ENCODE peak calls at places on chromosomes 6 and 20, in ten cellular contexts. B, Z, V, W, U, D, P, M, F and O are unnamed samples.

GRCh38 chr6:135657207-135657606 is 159.7 kb upstream of the AHI1 start:
- DNase-seq in Z (no peak), P (no peak), D (no peak), U (no peak), W (no peak), F (no peak), B (no peak), M (no peak), V (no peak), O (no peak)

GRCh38 chr20:50113420-50114224 is 672 bp upstream of the UBE2V1 start:
- DNase-seq in P (no peak), F (no peak), U (no peak), B (no peak), V (no peak), D (no peak), W (no peak), Z (no peak), M (no peak), O (no peak)

GRCh38 chr6:160007581-160007980 is 38.7 kb downstream of the IGF2R start:
- DNase-seq in M (no peak), D (no peak), B (no peak), F (no peak), Z (no peak), P (no peak), W (no peak), U (no peak), V (no peak), O (no peak)

GRCh38 chr6:158521759-158522158 is 38.1 kb upstream of the TMEM181 start:
- DNase-seq in D (no peak), B (no peak), W (no peak), F (no peak), M (no peak), V (no peak), U (no peak), P (no peak), Z (no peak), O (no peak)

GRCh38 chr6:150494236-150494635 is 105.4 kb upstream of the PLEKHG1 start:
- DNase-seq in Z (no peak), F (no peak), D (no peak), M (no peak), W (peak; percentile 82), U (no peak), V (no peak), B (peak; percentile 35), P (no peak), O (no peak)

GRCh38 chr6:105909084-105909483 is 177.1 kb upstream of the PRDM1 start:
- DNase-seq in Z (no peak), U (no peak), F (no peak), D (no peak), B (no peak), M (no peak), W (no peak), V (no peak), P (no peak), O (no peak)

GRCh38 chr20:32761831-32762753 is at the start of gene DNMT3B:
- DNase-seq in B (peak; percentile 79), M (peak; percentile 80), D (no peak), F (peak; percentile 82), W (peak; percentile 83), V (peak; percentile 41), Z (peak; percentile 90), U (peak; percentile 80), P (peak; percentile 91), O (peak; percentile 69)

GRCh38 chr6:3823671-3824070 is 25.5 kb upstream of the FAM50B start:
- DNase-seq in P (no peak), V (no peak), U (no peak), B (no peak), F (no peak), M (no peak), W (no peak), D (no peak), Z (no peak), O (no peak)

GRCh38 chr6:147774856-147775255 is 266.4 kb downstream of the SAMD5 start:
- DNase-seq in M (no peak), P (no peak), U (no peak), D (no peak), V (no peak), W (no peak), B (no peak), F (no peak), Z (no peak), O (no peak)

GRCh38 chr20:50826121-50826520 is 31.3 kb downstream of the BCAS4 start:
- DNase-seq in B (no peak), P (no peak), U (no peak), Z (no peak), D (no peak), M (no peak), W (no peak), F (no peak), V (no peak), O (no peak)

GRCh38 chr6:155120034-155120433 is 124.9 kb downstream of the TIAM2 start:
- DNase-seq in W (no peak), M (no peak), Z (no peak), P (no peak), U (no peak), F (no peak), B (no peak), V (no peak), D (no peak), O (no peak)

GRCh38 chr6:22145294-22145693 is 151.5 kb downstream of the PRL start:
- DNase-seq in F (no peak), P (no peak), V (no peak), B (no peak), D (no peak), U (no peak), W (no peak), Z (no peak), M (no peak), O (no peak)

GRCh38 chr6:44021628-44022295 is 105.5 kb downstream of the MRPL14 start:
- DNase-seq in P (peak; percentile 56), D (no peak), Z (no peak), B (no peak), U (no peak), W (peak; percentile 59), V (no peak), F (no peak), M (no peak), O (no peak)

GRCh38 chr6:337782-338464 is 45.6 kb downstream of the DUSP22 start:
- DNase-seq in U (no peak), Z (no peak), B (no peak), D (no peak), W (no peak), M (no peak), V (no peak), P (peak; percentile 84), F (no peak), O (no peak)

GRCh38 chr6:108294787-108295625 is at the start of gene AFG1L:
- DNase-seq in M (peak; percentile 70), U (peak; percentile 94), P (peak; percentile 98), D (peak; percentile 74), V (peak; percentile 76), W (peak; percentile 94), B (peak; percentile 96), F (peak; percentile 93), Z (peak; percentile 77), O (peak; percentile 92)
- TF ChIP-seq POLR2A in M (peak; percentile 52), U (no peak), P (peak; percentile 43), D (peak; percentile 85), V (no peak), W (peak; percentile 41), B (peak; percentile 2), F (peak; percentile 84), Z (peak; percentile 43), O (peak; percentile 57)

DNA sequence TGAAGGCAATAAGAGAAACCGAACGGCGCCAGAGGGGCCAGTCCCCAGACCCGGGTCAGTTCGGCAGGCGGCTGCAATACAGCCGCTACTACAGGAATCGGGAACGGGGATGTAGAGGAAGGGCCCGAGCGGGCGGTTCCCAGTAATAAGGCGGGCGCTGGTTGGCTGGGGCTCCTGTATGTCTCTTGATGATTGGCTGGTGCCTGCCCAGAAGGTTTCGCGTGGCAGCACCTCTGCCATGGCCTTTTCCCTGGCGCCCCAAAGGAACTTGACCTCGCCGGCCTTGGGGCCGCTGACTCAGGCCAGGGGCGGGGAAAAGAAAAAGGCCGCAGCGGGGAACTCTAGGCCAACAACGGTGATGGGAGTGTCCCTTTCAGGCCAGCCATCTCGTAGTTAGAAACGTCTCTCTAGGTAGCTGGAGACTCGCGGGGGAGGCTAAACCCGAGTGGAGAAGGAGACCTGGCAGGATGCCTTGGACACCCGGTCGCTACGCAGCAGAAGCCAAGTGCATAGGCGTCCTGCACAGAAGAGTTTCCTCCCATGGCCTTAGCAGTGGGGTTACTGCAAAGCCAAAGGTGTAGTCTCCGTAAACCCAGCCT is at the start of gene IBTK:
- DNase-seq in W (peak; percentile 97), M (peak; percentile 75), D (peak; percentile 69), F (peak; percentile 95), Z (peak; percentile 87), P (peak; percentile 95), B (peak; percentile 96), U (peak; percentile 95), V (peak; percentile 86), O (peak; percentile 93)
- TF ChIP-seq POLR2A in W (peak; percentile 52), M (peak; percentile 23), D (peak; percentile 77), F (peak; percentile 91), Z (peak; percentile 52), P (no peak), B (peak; percentile 46), U (no peak), V (no peak), O (peak; percentile 74)

DNA sequence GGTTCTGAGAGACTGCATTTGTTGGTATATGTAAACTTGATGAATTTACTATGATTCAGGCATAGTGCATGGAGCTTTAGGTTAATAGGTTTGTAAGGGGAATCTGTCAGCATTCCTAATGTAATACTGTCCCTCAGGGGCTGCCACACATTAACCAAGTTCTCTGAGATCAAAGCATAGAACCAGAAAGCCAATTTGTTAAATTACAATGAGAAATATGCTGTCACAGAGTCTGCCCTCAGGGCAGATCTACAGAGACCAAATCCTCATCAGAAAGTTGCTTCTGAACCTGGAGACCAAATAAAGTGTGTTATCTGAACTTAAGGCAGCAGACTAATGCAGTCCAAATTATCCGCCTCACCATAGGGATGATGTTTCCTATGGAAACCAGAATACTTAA is 250.8 kb upstream of the HTR1E start:
- DNase-seq in W (no peak), F (no peak), Z (no peak), U (no peak), D (no peak), P (no peak), B (no peak), M (no peak), V (no peak), O (no peak)
- TF ChIP-seq POLR2A in W (no peak), F (no peak), Z (no peak), U (no peak), D (no peak), P (no peak), B (no peak), M (no peak), V (no peak), O (no peak)

DNA sequence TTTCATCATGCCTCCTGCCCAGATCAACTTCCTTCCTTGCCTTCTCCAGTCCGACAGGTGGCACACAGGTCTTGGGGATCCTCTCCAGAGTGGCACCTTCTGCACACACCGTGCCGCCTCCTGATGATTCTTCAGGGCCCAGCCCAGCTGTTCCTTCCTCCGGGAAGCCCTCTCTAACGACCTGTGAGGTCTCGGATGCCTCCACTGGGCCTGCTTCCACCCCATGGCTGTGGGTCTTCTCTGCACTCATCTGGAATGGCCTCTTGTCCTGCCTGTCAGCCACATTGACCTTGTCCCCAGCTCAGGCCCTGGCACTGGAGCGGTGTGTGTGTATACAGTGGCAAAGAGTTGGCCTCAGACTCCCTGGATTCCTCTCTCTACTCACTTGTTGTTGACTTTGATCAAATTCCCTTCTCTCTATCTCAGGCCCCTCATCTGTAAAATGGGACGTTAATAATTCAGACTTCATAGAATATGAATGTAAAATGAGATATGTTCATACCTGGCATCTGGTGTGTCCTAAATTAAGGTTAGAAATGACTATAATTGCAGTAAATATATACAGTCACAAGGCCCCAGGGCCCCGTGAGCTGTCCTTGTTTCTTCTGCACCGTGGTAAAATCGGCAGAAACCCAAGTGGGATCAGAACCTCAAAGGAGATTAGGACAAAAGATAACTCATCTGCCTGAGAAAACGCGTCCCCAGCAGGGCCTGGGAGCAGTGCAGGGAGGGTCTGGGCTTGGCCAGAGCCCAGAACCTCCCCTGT is 1.5 kb downstream of the FAM210B start:
- DNase-seq in B (peak; percentile 35), F (no peak), Z (peak; percentile 21), P (no peak), U (no peak), W (no peak), V (no peak), D (no peak), M (no peak), O (peak; percentile 30)
- TF ChIP-seq POLR2A in B (no peak), F (no peak), Z (no peak), P (no peak), U (no peak), W (no peak), V (no peak), D (no peak), M (no peak), O (no peak)